ENCODE peak calls at places on chromosomes 6 and 20, in nine cellular contexts. One of them, this sample, is unnamed.

GRCh38 chr6:75818061-75818855 is 69.2 kb downstream of the MYO6 start:
- DNase-seq in effector CD4-positive, alpha-beta T cell: no peak
- DNase-seq in NCI-H1048: no peak
- DNase-seq in Peyer's patch: no peak
- DNase-seq in T-cell: no peak
- DNase-seq in left cardiac atrium: no peak
- DNase-seq in Right ventricle myocardium inferior: no peak
- DNase-seq in heart left ventricle: no peak
- DNase-seq in brain microvascular endothelial cell: no peak
- DNase-seq in this sample: no peak

GRCh38 chr6:116169880-116170279 is 43.9 kb upstream of the COL10A1 start:
- DNase-seq in left cardiac atrium: no peak
- DNase-seq in T-cell: no peak
- DNase-seq in effector CD4-positive, alpha-beta T cell: no peak
- DNase-seq in brain microvascular endothelial cell: no peak
- DNase-seq in NCI-H1048: no peak
- DNase-seq in Peyer's patch: no peak
- DNase-seq in heart left ventricle: no peak
- DNase-seq in Right ventricle myocardium inferior: no peak
- DNase-seq in this sample: no peak

GRCh38 chr6:138765896-138766487 is 7.6 kb upstream of the CCDC28A start:
- DNase-seq in Peyer's patch: no peak
- DNase-seq in heart left ventricle: no peak
- DNase-seq in left cardiac atrium: no peak
- DNase-seq in Right ventricle myocardium inferior: no peak
- DNase-seq in NCI-H1048: no peak
- DNase-seq in brain microvascular endothelial cell: peak; percentile 32
- DNase-seq in effector CD4-positive, alpha-beta T cell: no peak
- DNase-seq in T-cell: no peak
- DNase-seq in this sample: no peak

GRCh38 chr6:33905081-33905609 is 101.3 kb upstream of the MLN start:
- DNase-seq in left cardiac atrium: no peak
- DNase-seq in T-cell: peak; percentile 56
- DNase-seq in Peyer's patch: peak; percentile 75
- DNase-seq in effector CD4-positive, alpha-beta T cell: peak; percentile 39
- DNase-seq in brain microvascular endothelial cell: no peak
- DNase-seq in Right ventricle myocardium inferior: no peak
- DNase-seq in heart left ventricle: no peak
- DNase-seq in NCI-H1048: no peak
- DNase-seq in this sample: no peak

GRCh38 chr20:8414611-8415274 is 282.7 kb downstream of the PLCB1 start:
- DNase-seq in Right ventricle myocardium inferior: no peak
- DNase-seq in Peyer's patch: no peak
- DNase-seq in heart left ventricle: no peak
- DNase-seq in T-cell: no peak
- DNase-seq in brain microvascular endothelial cell: peak; percentile 19
- DNase-seq in NCI-H1048: no peak
- DNase-seq in effector CD4-positive, alpha-beta T cell: no peak
- DNase-seq in left cardiac atrium: no peak
- DNase-seq in this sample: peak; percentile 69

GRCh38 chr6:141107562-141108160 is 1025.1 kb upstream of the GJE1 start:
- DNase-seq in Peyer's patch: no peak
- DNase-seq in Right ventricle myocardium inferior: no peak
- DNase-seq in effector CD4-positive, alpha-beta T cell: no peak
- DNase-seq in NCI-H1048: no peak
- DNase-seq in T-cell: no peak
- DNase-seq in heart left ventricle: no peak
- DNase-seq in left cardiac atrium: no peak
- DNase-seq in brain microvascular endothelial cell: peak; percentile 35
- DNase-seq in this sample: no peak

GRCh38 chr20:2922957-2923356 is 49.7 kb downstream of the PTPRA start:
- DNase-seq in T-cell: no peak
- DNase-seq in Peyer's patch: no peak
- DNase-seq in effector CD4-positive, alpha-beta T cell: no peak
- DNase-seq in left cardiac atrium: no peak
- DNase-seq in brain microvascular endothelial cell: no peak
- DNase-seq in Right ventricle myocardium inferior: no peak
- DNase-seq in NCI-H1048: no peak
- DNase-seq in heart left ventricle: no peak
- DNase-seq in this sample: no peak

GRCh38 chr20:56893206-56893605 is 264.1 kb downstream of the TFAP2C start:
- DNase-seq in Peyer's patch: no peak
- DNase-seq in Right ventricle myocardium inferior: no peak
- DNase-seq in left cardiac atrium: no peak
- DNase-seq in effector CD4-positive, alpha-beta T cell: no peak
- DNase-seq in heart left ventricle: no peak
- DNase-seq in T-cell: no peak
- DNase-seq in NCI-H1048: no peak
- DNase-seq in brain microvascular endothelial cell: no peak
- DNase-seq in this sample: no peak

GRCh38 chr6:25963426-25964123 is 973 bp downstream of the TRIM38 start:
- DNase-seq in NCI-H1048: no peak
- DNase-seq in Right ventricle myocardium inferior: no peak
- DNase-seq in effector CD4-positive, alpha-beta T cell: no peak
- DNase-seq in left cardiac atrium: no peak
- DNase-seq in Peyer's patch: no peak
- DNase-seq in brain microvascular endothelial cell: no peak
- DNase-seq in heart left ventricle: no peak
- DNase-seq in T-cell: no peak
- DNase-seq in this sample: no peak

This sample was measured in AG04449.